ENCODE peak calls at places on chromosomes 6 and 20, in five cellular contexts. I, O, F, A and D are unnamed samples.
A peak's percentile ranks its signal among the peaks of the same experiment; 100 is the strongest.

GRCh38 chr20:57558614-57559285 is 2.2 kb upstream of the PCK1 start:
- DNase-seq in A (no peak), O (no peak), I (no peak), F (peak; percentile 49), D (no peak)

GRCh38 chr6:2109796-2110195 is 135.6 kb downstream of the GMDS start:
- DNase-seq in F (no peak), O (no peak), I (no peak), A (no peak), D (no peak)

GRCh38 chr20:62350098-62350628 is 16.9 kb downstream of the LAMA5 start:
- DNase-seq in I (no peak), A (peak; percentile 94), F (no peak), O (peak; percentile 47), D (no peak)

GRCh38 chr6:30075094-30075986 is at the start of gene RNF39:
- DNase-seq in O (no peak), F (peak; percentile 55), A (peak; percentile 79), I (peak; percentile 29), D (no peak)

GRCh38 chr20:24756292-24757025 is 192.6 kb upstream of the CST7 start:
- DNase-seq in F (no peak), O (no peak), I (no peak), A (no peak), D (no peak)

GRCh38 chr6:170152111-170152926 is 138.6 kb downstream of the DLL1 start:
- DNase-seq in O (peak; percentile 19), I (no peak), F (no peak), A (no peak), D (peak; percentile 17)

GRCh38 chr6:72784581-72784980 is 162.7 kb downstream of the KCNQ5 start:
- DNase-seq in I (peak; percentile 80), A (peak; percentile 33), O (peak; percentile 80), F (no peak), D (peak; percentile 71)

GRCh38 chr6:105600342-105601293 is 197.7 kb upstream of the PREP start:
- DNase-seq in A (peak; percentile 92), I (peak; percentile 61), O (peak; percentile 89), F (no peak), D (peak; percentile 89)

GRCh38 chr6:30507849-30508843 is 18.8 kb downstream of the HLA-E start:
- DNase-seq in I (no peak), O (no peak), F (no peak), A (no peak), D (no peak)

GRCh38 chr6:130900913-130901312 is 73.7 kb downstream of the SMLR1 start:
- DNase-seq in O (peak; percentile 78), F (no peak), A (peak; percentile 62), I (peak; percentile 80), D (peak; percentile 70)

GRCh38 chr6:135833806-135834205 is 17.7 kb upstream of the PDE7B start:
- DNase-seq in O (no peak), A (no peak), F (no peak), I (no peak), D (no peak)

GRCh38 chr20:37366749-37367148 is 20.8 kb downstream of the SRC start:
- DNase-seq in F (no peak), I (no peak), O (no peak), A (no peak), D (no peak)

GRCh38 chr6:142301421-142302391 is at the start of gene ADGRG6:
- DNase-seq in I (peak; percentile 54), A (peak; percentile 65), F (peak; percentile 82), O (peak; percentile 47), D (peak; percentile 22)

GRCh38 chr6:124977067-124977908 is 15.1 kb downstream of the RNF217 start:
- DNase-seq in I (peak; percentile 52), O (peak; percentile 80), F (no peak), A (peak; percentile 71), D (peak; percentile 75)

GRCh38 chr6:39638126-39638822 is 86.9 kb downstream of the KIF6 start:
- DNase-seq in A (no peak), F (no peak), O (no peak), I (no peak), D (no peak)

GRCh38 chr6:53651764-53652401 is 13.7 kb downstream of the KLHL31 start:
- DNase-seq in I (peak; percentile 80), F (peak; percentile 86), A (peak; percentile 85), O (peak; percentile 64), D (peak; percentile 36)

GRCh38 chr6:160028487-160029275 is 59.8 kb downstream of the IGF2R start:
- DNase-seq in F (no peak), I (no peak), O (no peak), A (no peak), D (no peak)

GRCh38 chr6:42068173-42068572 is 17.8 kb downstream of the TAF8 start:
- DNase-seq in A (no peak), F (no peak), I (no peak), O (no peak), D (no peak)
- H3K36me3 ChIP-seq in A (peaks cover 4% of the 10 kb centered on the region), F (peaks cover 34% of the 10 kb centered on the region), I (peaks cover 20% of the 10 kb centered on the region), O (peaks cover 8% of the 10 kb centered on the region), D (peaks cover 34% of the 10 kb centered on the region)

GRCh38 chr6:4802312-4802935 is 26.2 kb downstream of the CDYL start:
- DNase-seq in A (no peak), I (no peak), O (no peak), F (no peak), D (no peak)
- H4K20me1 ChIP-seq in A (peaks cover 8% of the 10 kb centered on the region), I (peaks cover 10% of the 10 kb centered on the region), O (no peaks in the 10 kb centered on the region), F (peaks cover 41% of the 10 kb centered on the region), D (peaks cover 74% of the 10 kb centered on the region)

GRCh38 chr6:34146801-34147592 is 1.1 kb upstream of the GRM4 start:
- DNase-seq in I (peak; percentile 73), A (peak; percentile 46), F (no peak), O (peak; percentile 73), D (peak; percentile 64)
- TF ChIP-seq EZH2 in I (no peak), A (no peak), F (no peak), O (no peak), D (no peak)

DNA sequence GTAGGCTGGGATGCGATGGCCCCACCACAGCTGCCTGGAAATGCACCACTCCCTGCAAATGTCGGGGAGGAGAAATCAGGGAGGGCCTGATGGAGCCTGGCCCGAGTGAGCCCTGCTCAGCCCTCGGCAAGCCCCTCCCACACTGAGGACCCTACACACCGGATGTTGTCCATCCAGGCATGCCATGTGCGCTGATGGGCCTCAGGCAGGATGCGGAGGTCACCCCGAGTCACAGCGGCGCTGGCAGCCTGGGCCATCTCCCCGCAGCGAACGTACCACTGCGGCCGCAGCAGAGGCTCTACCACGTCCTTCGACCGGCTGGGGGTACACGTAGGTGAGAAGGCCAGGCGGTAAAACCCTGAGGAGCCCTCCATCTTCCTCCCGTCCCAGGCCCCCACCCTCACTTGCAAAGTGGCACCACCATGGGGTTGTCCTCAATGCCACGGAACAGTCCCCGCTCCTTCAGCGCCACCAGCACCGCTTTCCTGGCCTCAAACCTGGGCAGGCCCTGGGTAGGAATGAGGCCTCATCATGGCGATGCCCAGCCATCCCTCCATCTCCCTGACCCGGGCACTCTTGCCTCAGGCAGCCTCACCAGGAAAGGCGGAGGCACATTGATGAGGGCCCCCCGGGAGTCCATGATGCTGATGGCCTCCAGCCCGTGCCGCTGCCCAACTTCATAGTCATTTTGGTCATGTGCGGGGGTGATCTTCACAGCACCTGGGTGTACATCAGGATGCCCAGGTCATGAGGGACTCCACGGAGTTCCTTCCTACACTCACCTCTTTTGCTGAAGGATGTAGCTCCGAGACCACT is 5.2 kb upstream of the VWA7 start:
- DNase-seq in F (no peak), I (no peak), A (no peak), O (no peak), D (no peak)
- H3K36me3 ChIP-seq in F (peaks cover 50% of the 10 kb centered on the region), I (peaks cover under 1% of the 10 kb centered on the region), A (peaks cover 19% of the 10 kb centered on the region), O (peaks cover 27% of the 10 kb centered on the region), D (peaks cover 20% of the 10 kb centered on the region)